ENCODE peak calls at places on chromosomes 6 and 20, in six cellular contexts. One of them, this sample, is unnamed.

GRCh38 chr6:43405354-43405753 is 22.0 kb upstream of the ABCC10 start:
- DNase-seq in foreskin keratinocyte: peak; percentile 59
- DNase-seq in Ammon's horn: no peak
- DNase-seq in IMR-90: no peak
- DNase-seq in non-pigmented ciliary epithelial cell: no peak
- DNase-seq in ACHN: no peak
- DNase-seq in this sample: peak; percentile 19

GRCh38 chr6:57006101-57006500 is 40.4 kb upstream of the KIAA1586 start:
- DNase-seq in non-pigmented ciliary epithelial cell: no peak
- DNase-seq in foreskin keratinocyte: no peak
- DNase-seq in Ammon's horn: no peak
- DNase-seq in IMR-90: no peak
- DNase-seq in ACHN: no peak
- DNase-seq in this sample: no peak

GRCh38 chr20:36384022-36384619 is 78.0 kb downstream of the DLGAP4 start:
- DNase-seq in IMR-90: peak; percentile 24
- DNase-seq in foreskin keratinocyte: peak; percentile 25
- DNase-seq in Ammon's horn: no peak
- DNase-seq in non-pigmented ciliary epithelial cell: no peak
- DNase-seq in ACHN: peak; percentile 67
- DNase-seq in this sample: peak; percentile 52

GRCh38 chr6:25649611-25650010 is 2.4 kb upstream of the SCGN start:
- DNase-seq in non-pigmented ciliary epithelial cell: no peak
- DNase-seq in Ammon's horn: no peak
- DNase-seq in foreskin keratinocyte: no peak
- DNase-seq in IMR-90: no peak
- DNase-seq in ACHN: no peak
- DNase-seq in this sample: no peak

GRCh38 chr20:32163951-32164350 is 43.6 kb downstream of the PLAGL2 start:
- DNase-seq in foreskin keratinocyte: no peak
- DNase-seq in non-pigmented ciliary epithelial cell: no peak
- DNase-seq in ACHN: no peak
- DNase-seq in Ammon's horn: no peak
- DNase-seq in IMR-90: no peak
- DNase-seq in this sample: no peak

GRCh38 chr20:43586641-43587040 is 4.1 kb upstream of the IFT52 start:
- DNase-seq in Ammon's horn: no peak
- DNase-seq in foreskin keratinocyte: no peak
- DNase-seq in IMR-90: no peak
- DNase-seq in non-pigmented ciliary epithelial cell: no peak
- DNase-seq in ACHN: no peak
- DNase-seq in this sample: no peak

GRCh38 chr6:95866732-95867131 is 149.0 kb upstream of the FUT9 start:
- DNase-seq in IMR-90: no peak
- DNase-seq in foreskin keratinocyte: peak; percentile 3
- DNase-seq in ACHN: peak; percentile 14
- DNase-seq in non-pigmented ciliary epithelial cell: no peak
- DNase-seq in Ammon's horn: peak; percentile 14
- DNase-seq in this sample: no peak

GRCh38 chr6:32967151-32968091 is 973 bp upstream of the BRD2 start:
- DNase-seq in Ammon's horn: peak; percentile 82
- DNase-seq in foreskin keratinocyte: peak; percentile 47
- DNase-seq in ACHN: peak; percentile 79
- DNase-seq in non-pigmented ciliary epithelial cell: no peak
- DNase-seq in IMR-90: peak; percentile 49
- DNase-seq in this sample: peak; percentile 56

GRCh38 chr6:14924126-14925024 is 321.5 kb upstream of the JARID2 start:
- DNase-seq in non-pigmented ciliary epithelial cell: no peak
- DNase-seq in foreskin keratinocyte: no peak
- DNase-seq in IMR-90: peak; percentile 55
- DNase-seq in Ammon's horn: no peak
- DNase-seq in ACHN: no peak
- DNase-seq in this sample: no peak

GRCh38 chr6:136520520-136520919 is 29.7 kb downstream of the MAP7 start:
- DNase-seq in non-pigmented ciliary epithelial cell: no peak
- DNase-seq in Ammon's horn: no peak
- DNase-seq in IMR-90: no peak
- DNase-seq in foreskin keratinocyte: peak; percentile 95
- DNase-seq in ACHN: no peak
- DNase-seq in this sample: no peak

GRCh38 chr6:122930252-122931180 is 65.5 kb upstream of the CLVS2 start:
- DNase-seq in ACHN: no peak
- DNase-seq in Ammon's horn: no peak
- DNase-seq in IMR-90: no peak
- DNase-seq in non-pigmented ciliary epithelial cell: no peak
- DNase-seq in foreskin keratinocyte: no peak
- DNase-seq in this sample: no peak

GRCh38 chr6:43222418-43223059 is 6.7 kb downstream of the DNPH1 start:
- DNase-seq in IMR-90: no peak
- DNase-seq in ACHN: no peak
- DNase-seq in Ammon's horn: no peak
- DNase-seq in non-pigmented ciliary epithelial cell: no peak
- DNase-seq in foreskin keratinocyte: no peak
- DNase-seq in this sample: no peak

GRCh38 chr20:23122959-23123655 is 37.0 kb upstream of the CD93 start:
- DNase-seq in Ammon's horn: no peak
- DNase-seq in foreskin keratinocyte: no peak
- DNase-seq in IMR-90: no peak
- DNase-seq in ACHN: no peak
- DNase-seq in non-pigmented ciliary epithelial cell: no peak
- DNase-seq in this sample: no peak

GRCh38 chr6:163162007-163162873 is 252.3 kb upstream of the QKI start:
- DNase-seq in non-pigmented ciliary epithelial cell: no peak
- DNase-seq in foreskin keratinocyte: no peak
- DNase-seq in IMR-90: no peak
- DNase-seq in Ammon's horn: no peak
- DNase-seq in ACHN: no peak
- DNase-seq in this sample: no peak

GRCh38 chr6:72140795-72141194 is 254.4 kb downstream of the RIMS1 start:
- DNase-seq in foreskin keratinocyte: no peak
- DNase-seq in ACHN: peak; percentile 7
- DNase-seq in IMR-90: peak; percentile 38
- DNase-seq in non-pigmented ciliary epithelial cell: no peak
- DNase-seq in Ammon's horn: no peak
- DNase-seq in this sample: peak; percentile 9

GRCh38 chr6:5214570-5215052 is 46.1 kb downstream of the LYRM4 start:
- DNase-seq in non-pigmented ciliary epithelial cell: no peak
- DNase-seq in Ammon's horn: peak; percentile 75
- DNase-seq in IMR-90: peak; percentile 78
- DNase-seq in ACHN: peak; percentile 34
- DNase-seq in foreskin keratinocyte: no peak
- DNase-seq in this sample: peak; percentile 40

GRCh38 chr6:159616456-159616855 is 76.6 kb downstream of the SOD2 start:
- DNase-seq in non-pigmented ciliary epithelial cell: no peak
- DNase-seq in foreskin keratinocyte: no peak
- DNase-seq in ACHN: no peak
- DNase-seq in Ammon's horn: no peak
- DNase-seq in IMR-90: no peak
- DNase-seq in this sample: no peak

GRCh38 chr6:40436685-40437604 is 150.2 kb downstream of the LRFN2 start:
- DNase-seq in non-pigmented ciliary epithelial cell: peak; percentile 4
- DNase-seq in IMR-90: no peak
- DNase-seq in Ammon's horn: peak; percentile 56
- DNase-seq in foreskin keratinocyte: peak; percentile 61
- DNase-seq in ACHN: peak; percentile 1
- DNase-seq in this sample: peak; percentile 8

GRCh38 chr20:63525968-63526367 is 5.4 kb downstream of the PPDPF start:
- DNase-seq in IMR-90: no peak
- DNase-seq in ACHN: no peak
- DNase-seq in foreskin keratinocyte: no peak
- DNase-seq in Ammon's horn: no peak
- DNase-seq in non-pigmented ciliary epithelial cell: no peak
- DNase-seq in this sample: no peak

GRCh38 chr6:106360410-106360988 is at the start of gene CRYBG1:
- DNase-seq in IMR-90: no peak
- DNase-seq in non-pigmented ciliary epithelial cell: no peak
- DNase-seq in foreskin keratinocyte: peak; percentile 78
- DNase-seq in ACHN: peak; percentile 39
- DNase-seq in Ammon's horn: peak; percentile 43
- DNase-seq in this sample: peak; percentile 32

GRCh38 chr6:39301606-39302005 is 12.6 kb downstream of the KCNK17 start:
- DNase-seq in IMR-90: no peak
- DNase-seq in non-pigmented ciliary epithelial cell: no peak
- DNase-seq in Ammon's horn: no peak
- DNase-seq in foreskin keratinocyte: no peak
- DNase-seq in ACHN: no peak
- DNase-seq in this sample: peak; percentile 25

This sample was measured in EH.